ENCODE peak calls at places on chromosome 16, in four cellular contexts. I is K562, G is H9, L is GM12878. H is an unnamed sample.

GRCh38 chr16:12320298-12320706 is 343.8 kb downstream of the SNX29 start:
- DNase-seq in I (no peak), G (no peak), L (no peak), H (no peak)

GRCh38 chr16:59108374-59108773 is 374.3 kb upstream of the GOT2 start:
- DNase-seq in I (no peak), G (no peak), L (no peak), H (no peak)

GRCh38 chr16:69703638-69704037 is 22.7 kb downstream of the NQO1 start:
- DNase-seq in I (no peak), G (no peak), L (no peak), H (no peak)

GRCh38 chr16:55552621-55553020 is 13.9 kb upstream of the CAPNS2 start:
- DNase-seq in I (no peak), G (no peak), L (no peak), H (no peak)

GRCh38 chr16:19114359-19115147 is 789 bp downstream of the ITPRIPL2 start:
- DNase-seq in I (no peak), G (peak), L (no peak), H (no peak)

GRCh38 chr16:85687651-85688471 is 893 bp downstream of the GINS2 start:
- DNase-seq in I (peak), G (no peak), L (no peak), H (no peak)

GRCh38 chr16:12557808-12558207 is 245.9 kb downstream of the CPPED1 start:
- DNase-seq in I (no peak), G (no peak), L (no peak), H (no peak)

GRCh38 chr16:85072947-85073346 is 39.3 kb downstream of the CIBAR2 start:
- DNase-seq in I (no peak), G (no peak), L (no peak), H (no peak)

GRCh38 chr16:65377131-65377649 is 255.3 kb upstream of the CDH11 start:
- DNase-seq in I (no peak), G (no peak), L (no peak), H (no peak)

GRCh38 chr16:15610369-15610871 is 32.5 kb downstream of the MARF1 start:
- DNase-seq in I (no peak), G (no peak), L (no peak), H (no peak)

GRCh38 chr16:54493076-54493475 is 206.5 kb upstream of the IRX3 start:
- DNase-seq in I (no peak), G (no peak), L (no peak), H (no peak)

GRCh38 chr16:81353895-81354294 is 39.1 kb downstream of the GAN start:
- DNase-seq in I (no peak), G (no peak), L (no peak), H (no peak)

GRCh38 chr16:6611535-6611934 is 721.1 kb upstream of the RBFOX1 start:
- DNase-seq in I (peak), G (peak), L (no peak), H (no peak)

GRCh38 chr16:87076950-87077749 is 240.0 kb downstream of the C16orf95 start:
- DNase-seq in I (peak), G (peak), L (no peak), H (no peak)

GRCh38 chr16:4529085-4530060 is 9.2 kb downstream of the CDIP1 start:
- DNase-seq in I (no peak), G (peak), L (peak), H (no peak)

GRCh38 chr16:78770353-78771091 is 671.1 kb downstream of the WWOX start:
- DNase-seq in I (peak), G (peak), L (no peak), H (no peak)

GRCh38 chr16:54027126-54027922 is 259.3 kb downstream of the IRX3 start:
- DNase-seq in I (no peak), G (no peak), L (no peak), H (no peak)

GRCh38 chr16:79288046-79288445 is 312.5 kb downstream of the MAF start:
- DNase-seq in I (no peak), G (no peak), L (no peak), H (no peak)

GRCh38 chr16:85600078-85600477 is 13.0 kb upstream of the GSE1 start:
- DNase-seq in I (no peak), G (no peak), L (no peak), H (no peak)

GRCh38 chr16:87035053-87035452 is 282.1 kb downstream of the C16orf95 start:
- DNase-seq in I (no peak), G (no peak), L (no peak), H (no peak)

GRCh38 chr16:53156516-53156915 is 101.7 kb downstream of the CHD9 start:
- DNase-seq in I (no peak), G (no peak), L (no peak), H (no peak)

GRCh38 chr16:81635336-81635947 is 143.6 kb upstream of the PLCG2 start:
- DNase-seq in I (no peak), G (no peak), L (no peak), H (no peak)

GRCh38 chr16:67458121-67458641 is 22.8 kb downstream of the ATP6V0D1 start:
- DNase-seq in I (no peak), G (no peak), L (no peak), H (no peak)

GRCh38 chr16:79286646-79287423 is 313.7 kb downstream of the MAF start:
- DNase-seq in I (no peak), G (peak), L (peak), H (no peak)

GRCh38 chr16:56203052-56203451 is 11.8 kb downstream of the GNAO1 start:
- DNase-seq in I (peak), G (peak), L (no peak), H (no peak)

GRCh38 chr16:4556112-4556511 is at the start of gene C16orf96:
- DNase-seq in I (no peak), G (no peak), L (no peak), H (no peak)

GRCh38 chr16:85174871-85175723 is 62.8 kb upstream of the CIBAR2 start:
- DNase-seq in I (no peak), G (no peak), L (no peak), H (no peak)

GRCh38 chr16:82736161-82736697 is 109.5 kb downstream of the CDH13 start:
- DNase-seq in I (no peak), G (no peak), L (no peak), H (no peak)

GRCh38 chr16:54964239-54964638 is 33.6 kb downstream of the IRX5 start:
- DNase-seq in I (no peak), G (no peak), L (no peak), H (no peak)

GRCh38 chr16:20806168-20807050 is at the start of the genes ERI2 and REXO5:
- DNase-seq in I (peak), G (peak), L (peak), H (peak)

GRCh38 chr16:75266738-75267630 is 15.6 kb upstream of the BCAR1 start:
- DNase-seq in I (no peak), G (no peak), L (no peak), H (no peak)

GRCh38 chr16:17397499-17397891 is 73.3 kb downstream of the XYLT1 start:
- DNase-seq in I (peak), G (no peak), L (no peak), H (no peak)

GRCh38 chr16:67847064-67847861 is at the start of gene CENPT:
- DNase-seq in I (peak), G (no peak), L (no peak), H (no peak)

GRCh38 chr16:85983064-85983463 is 84.1 kb downstream of the IRF8 start:
- DNase-seq in I (no peak), G (no peak), L (no peak), H (no peak)

DNA sequence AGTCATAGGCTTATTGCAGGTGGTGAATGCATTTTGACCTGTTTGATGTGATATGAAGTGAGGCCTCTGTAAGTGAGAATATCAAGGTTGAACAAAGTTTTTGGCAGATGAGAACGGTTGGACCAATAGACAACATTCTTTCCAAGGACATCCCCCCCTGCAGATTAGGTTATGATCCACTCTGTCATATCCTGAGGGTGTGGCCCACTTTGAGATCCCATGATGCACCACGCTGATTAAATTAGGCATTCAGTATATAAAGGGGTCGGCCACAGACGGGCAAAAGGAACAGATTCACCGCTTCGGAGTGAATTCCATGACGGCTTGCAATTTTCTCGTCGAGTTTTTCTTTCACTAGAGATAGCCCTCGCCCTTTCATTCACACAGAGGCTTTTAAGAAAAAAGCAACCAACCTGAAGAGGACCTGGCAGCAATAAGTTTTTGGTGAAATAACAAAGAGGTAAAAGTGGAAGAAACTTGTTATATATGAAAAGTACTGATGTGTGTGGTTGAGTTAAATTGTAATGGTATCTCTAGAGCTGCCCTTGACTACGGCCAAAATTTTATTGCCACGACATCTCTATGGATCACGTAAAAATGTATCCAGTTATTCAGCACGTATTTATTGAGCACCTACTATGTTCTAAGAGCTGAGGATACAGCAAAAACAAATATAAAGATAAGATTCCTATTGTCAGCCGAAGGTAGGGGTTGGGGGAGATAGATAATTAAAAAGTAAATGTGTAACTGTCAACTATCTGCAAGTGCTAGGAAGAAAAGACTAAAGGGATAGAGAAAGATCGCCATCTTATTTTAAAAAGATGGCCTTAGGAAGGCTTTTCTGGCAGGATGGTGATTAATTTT is 1.7 kb upstream of the RBBP6 start:
- DNase-seq in I (peak), G (no peak), L (no peak), H (peak)
- H3K9ac ChIP-seq in I (no peak), G (no peak), L (no peak), H (peak)

DNA sequence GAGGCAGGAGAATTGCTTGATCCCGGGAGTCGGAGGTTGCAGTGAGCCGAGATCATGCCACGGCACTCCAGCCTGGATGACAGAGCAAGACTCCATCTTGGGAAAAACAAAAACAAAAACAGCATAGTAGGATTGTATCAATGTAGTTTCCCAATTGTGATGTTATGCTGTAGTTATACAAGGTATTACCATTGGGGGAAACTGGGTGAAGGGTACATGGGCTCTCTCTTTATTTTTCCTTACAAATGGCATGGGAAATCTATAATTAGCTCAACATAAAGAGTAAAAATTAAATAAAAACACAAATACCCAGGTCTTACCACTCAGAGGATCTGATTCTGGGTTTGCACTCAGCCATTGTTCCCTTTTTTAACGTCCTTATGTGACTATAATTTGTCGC is 107.9 kb downstream of the KATNIP start:
- DNase-seq in I (no peak), G (no peak), L (no peak), H (no peak)
- H3K27ac ChIP-seq in I (no peak), G (no peak), L (no peak), H (no peak)

DNA sequence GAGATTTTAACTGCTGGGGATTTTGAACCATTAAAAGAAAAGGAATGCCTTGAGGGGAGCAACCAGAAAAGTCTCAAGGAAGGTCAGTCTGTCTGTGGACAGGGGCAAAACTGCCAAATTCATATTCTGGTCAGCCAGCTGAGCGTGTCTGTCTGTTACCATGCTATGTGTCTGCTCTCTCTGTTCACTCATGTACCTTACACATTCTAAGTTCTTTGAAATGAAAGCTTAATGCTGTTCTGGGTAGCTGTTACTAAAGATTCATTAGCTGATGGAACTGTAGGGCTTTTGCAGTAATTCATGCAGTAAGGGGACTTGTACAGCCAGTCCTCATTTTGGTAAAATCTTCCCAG is 115.8 kb downstream of the MRTFB start:
- DNase-seq in I (no peak), G (no peak), L (no peak), H (no peak)
- H3K9ac ChIP-seq in I (no peak), G (no peak), L (no peak), H (no peak)

GRCh38 chr16:73053038-73053378 is 5.1 kb upstream of the ZFHX3 start:
- DNase-seq in I (no peak), G (no peak), L (no peak), H (no peak)

GRCh38 chr16:73053379-73054130 is 5.6 kb upstream of the ZFHX3 start:
- DNase-seq in I (no peak), G (no peak), L (no peak), H (no peak)

GRCh38 chr16:73056383-73056782 is 8.5 kb upstream of the ZFHX3 start:
- DNase-seq in I (no peak), G (no peak), L (no peak), H (no peak)

GRCh38 chr16:73054131-73054496 is 6.2 kb upstream of the ZFHX3 start:
- DNase-seq in I (no peak), G (no peak), L (no peak), H (no peak)

GRCh38 chr16:73054732-73055481 is 7.0 kb upstream of the ZFHX3 start:
- DNase-seq in I (no peak), G (no peak), L (no peak), H (peak)
- H3K27ac ChIP-seq in I (no peak), G (no peak), L (no peak), H (peak)

GRCh38 chr16:70746040-70746707 is 54.8 kb downstream of the VAC14 start:
- DNase-seq in I (peak), G (no peak), L (no peak), H (no peak)
- H3K9ac ChIP-seq in I (peak), G (no peak), L (no peak), H (no peak)

GRCh38 chr16:1933097-1933661 is 9.8 kb downstream of the MSRB1 start:
- DNase-seq in I (no peak), G (no peak), L (no peak), H (no peak)

GRCh38 chr16:1929105-1929504 is 10.9 kb upstream of the HS3ST6 start:
- DNase-seq in I (peak), G (no peak), L (no peak), H (no peak)

GRCh38 chr16:1932050-1933028 is 10.7 kb downstream of the MSRB1 start:
- DNase-seq in I (no peak), G (peak), L (no peak), H (no peak)

GRCh38 chr16:1929578-1930337 is 11.5 kb upstream of the HS3ST6 start:
- DNase-seq in I (peak), G (peak), L (no peak), H (no peak)

GRCh38 chr16:1930338-1930720 is 12.1 kb upstream of the HS3ST6 start:
- DNase-seq in I (no peak), G (no peak), L (no peak), H (no peak)
- H3K27ac ChIP-seq in I (no peak), G (no peak), L (no peak), H (no peak)

GRCh38 chr16:8751481-8752311 is 45.7 kb downstream of the TMEM186 start:
- DNase-seq in I (no peak), G (no peak), L (no peak), H (no peak)
- H3K9ac ChIP-seq in I (no peak), G (no peak), L (no peak), H (no peak)

GRCh38 chr16:89393731-89394406 is 96.5 kb downstream of the ANKRD11 start:
- DNase-seq in I (no peak), G (no peak), L (no peak), H (no peak)
- H3K27ac ChIP-seq in I (no peak), G (no peak), L (no peak), H (no peak)

GRCh38 chr16:29114476-29115012 is 129.7 kb downstream of the LAT start:
- DNase-seq in I (no peak), G (no peak), L (no peak), H (no peak)
- H3K9ac ChIP-seq in I (peak), G (no peak), L (no peak), H (no peak)

DNA sequence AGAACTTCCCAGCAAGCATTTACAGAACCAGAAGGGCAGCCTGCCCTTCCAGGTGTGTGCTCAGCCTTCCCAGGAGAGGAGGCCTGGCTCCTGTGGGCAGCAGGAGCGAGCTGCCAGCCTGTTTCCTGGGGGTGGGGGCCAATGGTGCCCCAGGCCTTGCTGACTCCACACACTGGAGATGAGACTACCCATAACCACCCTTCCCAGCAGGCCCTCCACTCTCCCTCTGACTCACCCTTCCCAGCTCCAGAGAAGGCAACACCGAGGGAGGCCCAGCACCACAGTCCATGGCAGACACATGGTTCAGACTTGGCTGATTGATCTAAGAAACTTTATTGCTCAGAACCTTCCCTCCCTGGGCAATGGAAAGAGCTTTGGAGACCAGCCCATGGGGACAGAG is 1.8 kb upstream of the PRSS53 start:
- DNase-seq in I (no peak), G (no peak), L (no peak), H (no peak)
- H3K27ac ChIP-seq in I (no peak), G (no peak), L (no peak), H (no peak)